ENCODE peak calls at places on chromosome 9, in seven cellular contexts. P, G, W, I, S, D and A are unnamed samples.

GRCh38 chr9:124000784-124001444 is 10.7 kb upstream of the LHX2 start:
- DNase-seq in P (no peak), G (no peak), W (no peak), I (no peak), S (no peak), D (no peak), A (no peak)

GRCh38 chr9:92850898-92851297 is 26.9 kb downstream of the ZNF484 start:
- DNase-seq in P (no peak), G (no peak), W (no peak), I (no peak), S (no peak), D (no peak), A (no peak)

GRCh38 chr9:116855881-116856662 is 169.0 kb downstream of the TRIM32 start:
- DNase-seq in P (no peak), G (no peak), W (peak; percentile 77), I (no peak), S (peak; percentile 90), D (no peak), A (no peak)

GRCh38 chr9:127104465-127105311 is 17.7 kb downstream of the ANGPTL2 start:
- DNase-seq in P (no peak), G (no peak), W (no peak), I (no peak), S (no peak), D (no peak), A (no peak)

GRCh38 chr9:95285307-95285706 is 32.2 kb downstream of the FANCC start:
- DNase-seq in P (no peak), G (no peak), W (no peak), I (no peak), S (no peak), D (no peak), A (no peak)

GRCh38 chr9:33851301-33851700 is 34.3 kb downstream of the UBE2R2 start:
- DNase-seq in P (no peak), G (no peak), W (no peak), I (no peak), S (no peak), D (no peak), A (no peak)

GRCh38 chr9:23858234-23858633 is 32.2 kb upstream of the ELAVL2 start:
- DNase-seq in P (no peak), G (no peak), W (no peak), I (no peak), S (no peak), D (no peak), A (no peak)

GRCh38 chr9:86940774-86941173 is 6.5 kb downstream of the GAS1 start:
- DNase-seq in P (no peak), G (no peak), W (no peak), I (no peak), S (no peak), D (no peak), A (no peak)

GRCh38 chr9:131398204-131398603 is 4.3 kb downstream of the PRRC2B start:
- DNase-seq in P (no peak), G (no peak), W (peak; percentile 80), I (no peak), S (no peak), D (peak; percentile 64), A (no peak)

GRCh38 chr9:109108318-109108717 is 11.4 kb downstream of the TMEM245 start:
- DNase-seq in P (no peak), G (no peak), W (no peak), I (no peak), S (no peak), D (no peak), A (no peak)

GRCh38 chr9:74609671-74610416 is 112.7 kb downstream of the RORB start:
- DNase-seq in P (no peak), G (no peak), W (no peak), I (no peak), S (no peak), D (no peak), A (no peak)

GRCh38 chr9:74610523-74611061 is 113.5 kb downstream of the RORB start:
- DNase-seq in P (no peak), G (no peak), W (no peak), I (no peak), S (no peak), D (no peak), A (no peak)
- H3K27ac ChIP-seq in P (no peak overlapping the region), G (no peak overlapping the region), W (no peak overlapping the region), I (no peak overlapping the region), S (no peak overlapping the region), D (no peak overlapping the region), A (no peak overlapping the region)

DNA sequence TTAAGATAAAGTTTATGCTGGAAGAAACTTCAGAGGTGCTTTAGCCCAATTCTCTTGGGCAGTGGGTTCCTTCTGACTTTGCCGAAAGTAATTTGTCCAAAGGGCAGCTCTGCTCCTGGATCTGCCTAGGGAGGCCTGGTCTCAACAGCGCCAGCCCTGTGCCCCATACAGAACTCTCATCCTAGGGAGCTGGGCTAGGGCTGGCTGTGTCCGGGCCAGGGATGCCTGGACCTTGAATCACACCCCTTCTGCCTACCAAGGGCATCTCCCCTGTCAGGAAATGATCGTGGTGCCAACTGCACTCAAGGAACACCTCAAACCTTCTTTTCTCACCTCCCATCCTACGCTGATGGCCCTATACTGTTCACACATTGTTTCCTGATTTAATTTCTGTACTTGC is 37.3 kb upstream of the NFIB start:
- DNase-seq in P (peak; percentile 62), G (no peak), W (no peak), I (no peak), S (no peak), D (no peak), A (no peak)
- H3K27ac ChIP-seq in P (peak overlapping the region; percentile 90), G (no peak overlapping the region), W (peak overlapping the region; percentile 83), I (no peak overlapping the region), S (no peak overlapping the region), D (no peak overlapping the region), A (peak overlapping the region; percentile 93)

DNA sequence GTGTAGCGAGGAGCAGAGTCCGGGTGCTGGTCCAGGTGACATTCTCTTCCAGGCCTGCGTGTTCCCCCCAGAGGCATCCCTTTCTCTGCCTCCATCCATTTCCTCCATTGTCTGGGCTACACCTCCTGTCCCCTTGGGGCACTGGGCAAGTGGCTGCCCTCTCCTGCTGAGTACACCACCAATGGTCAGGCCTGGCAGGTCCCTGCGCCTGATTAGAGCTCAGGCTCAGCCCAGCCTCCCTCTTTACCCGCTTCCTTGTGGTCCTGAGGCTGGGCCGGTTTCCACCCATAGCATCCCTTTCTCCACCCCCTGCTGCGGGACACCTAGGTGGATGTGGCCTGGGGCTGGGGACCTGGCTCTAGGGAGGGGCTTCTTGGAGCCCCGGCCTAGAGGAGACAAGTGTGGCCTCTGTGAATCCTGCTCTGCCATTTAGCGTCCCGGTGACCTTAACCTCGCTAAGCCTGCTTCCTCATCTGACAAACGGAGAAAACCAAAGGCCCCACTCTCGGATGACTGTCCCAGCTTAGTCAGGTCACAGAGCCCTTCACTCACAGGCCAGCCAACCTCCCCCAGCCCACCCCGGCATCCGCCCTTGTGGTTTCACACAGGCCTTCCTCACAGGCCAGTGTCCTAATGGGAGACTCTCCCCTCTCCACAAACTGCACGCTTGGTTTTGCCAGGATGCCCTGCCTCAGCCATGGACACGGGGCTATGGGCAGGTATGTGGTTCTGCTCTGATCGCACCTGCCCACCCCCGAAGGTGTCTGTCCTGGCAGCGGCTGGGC is 12.9 kb downstream of the DOLPP1 start:
- DNase-seq in P (no peak), G (no peak), W (no peak), I (peak; percentile 29), S (peak; percentile 31), D (no peak), A (no peak)
- H3K27ac ChIP-seq in P (no peak overlapping the region), G (no peak overlapping the region), W (no peak overlapping the region), I (peak overlapping the region; percentile 67), S (no peak overlapping the region), D (no peak overlapping the region), A (no peak overlapping the region)

GRCh38 chr9:133356391-133357091 is at the start of the genes SURF1 and SURF2:
- DNase-seq in P (peak; percentile 91), G (peak; percentile 84), W (peak; percentile 84), I (peak; percentile 92), S (peak; percentile 73), D (no peak), A (peak; percentile 51)
- H3K27ac ChIP-seq in P (peak within 1 kb of the TSS; percentile 76), G (no peak within 1 kb of the TSS), W (peak within 1 kb of the TSS; percentile 67), I (peak within 1 kb of the TSS; percentile 53), S (peak within 1 kb of the TSS; percentile 16), D (peak within 1 kb of the TSS; percentile 43), A (no peak within 1 kb of the TSS)

GRCh38 chr9:36137392-36138004 is 965 bp downstream of the GLIPR2 start:
- DNase-seq in P (no peak), G (no peak), W (no peak), I (no peak), S (no peak), D (no peak), A (no peak)

GRCh38 chr9:36136277-36136893 is at the start of gene GLIPR2:
- DNase-seq in P (peak; percentile 84), G (peak; percentile 58), W (peak; percentile 77), I (peak; percentile 63), S (no peak), D (no peak), A (peak; percentile 48)

GRCh38 chr9:36138496-36138895 is 2.0 kb downstream of the GLIPR2 start:
- DNase-seq in P (no peak), G (no peak), W (no peak), I (no peak), S (no peak), D (no peak), A (no peak)

GRCh38 chr9:36135791-36136276 is 699 bp upstream of the GLIPR2 start:
- DNase-seq in P (peak; percentile 40), G (no peak), W (no peak), I (no peak), S (no peak), D (no peak), A (no peak)

DNA sequence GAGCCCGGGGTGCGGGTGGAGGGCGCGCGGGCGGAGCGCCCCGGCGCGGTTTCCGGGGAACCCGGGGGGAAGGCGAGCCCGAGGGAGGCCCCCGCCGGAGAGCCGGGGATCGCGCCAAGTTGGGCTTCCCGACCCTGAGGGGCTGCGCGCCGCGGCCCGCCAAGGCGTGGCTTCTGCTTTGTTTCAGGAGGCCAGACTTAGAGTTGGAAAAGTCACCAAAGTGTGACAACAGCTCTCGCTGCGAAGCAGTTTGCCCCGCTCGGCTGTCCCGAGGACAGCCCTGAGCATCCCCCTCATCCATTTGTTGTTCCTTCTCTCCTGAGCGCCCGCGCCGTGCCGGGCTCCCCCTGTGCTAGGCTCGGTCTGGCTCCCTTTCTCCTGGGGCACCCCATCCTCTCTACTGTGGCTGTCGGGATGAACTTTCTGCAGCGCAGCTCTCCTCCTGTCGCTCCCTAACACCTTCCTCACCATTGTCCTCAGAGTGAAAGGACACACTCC is 410 bp downstream of the GLIPR2 start:
- DNase-seq in P (no peak), G (no peak), W (no peak), I (no peak), S (no peak), D (no peak), A (no peak)
- H3K27ac ChIP-seq in P (peak overlapping the region; percentile 59), G (no peak overlapping the region), W (peak overlapping the region; percentile 78), I (peak overlapping the region; percentile 0), S (no peak overlapping the region), D (no peak overlapping the region), A (no peak overlapping the region)